ENCODE peak calls at places on chromosome 13, in five cellular contexts. J, T, Z, Q and U are unnamed samples.

GRCh38 chr13:74528751-74529513 is 394.7 kb upstream of the KLF12 start:
- DNase-seq in J (no peak), Z (no peak), T (no peak), Q (no peak), U (no peak)

GRCh38 chr13:96996097-96996496 is 1.8 kb upstream of the OXGR1 start:
- DNase-seq in T (no peak), Q (no peak), Z (no peak), J (no peak), U (no peak)

GRCh38 chr13:21243045-21243842 is 66.8 kb downstream of the MRPL57 start:
- DNase-seq in Q (peak), Z (no peak), T (no peak), J (peak), U (no peak)

GRCh38 chr13:49374585-49375290 is 69.1 kb downstream of the CAB39L start:
- DNase-seq in Z (no peak), J (no peak), T (peak), Q (no peak), U (no peak)

GRCh38 chr13:104143760-104144406 is 1077.7 kb upstream of the SLC10A2 start:
- DNase-seq in Q (no peak), J (no peak), T (no peak), Z (no peak), U (no peak)

GRCh38 chr13:73608157-73608516 is 526.1 kb downstream of the KLF12 start:
- DNase-seq in J (no peak), T (no peak), Q (no peak), Z (no peak), U (no peak)

GRCh38 chr13:42548731-42549554 is 25.0 kb upstream of the TNFSF11 start:
- DNase-seq in Z (no peak), Q (no peak), T (peak), J (peak), U (no peak)

GRCh38 chr13:107144432-107144831 is 576.5 kb upstream of the ARGLU1 start:
- DNase-seq in Q (no peak), J (no peak), Z (no peak), T (peak), U (no peak)

GRCh38 chr13:28503182-28503980 is 8.5 kb upstream of the FLT1 start:
- DNase-seq in Z (no peak), Q (no peak), T (no peak), J (no peak), U (no peak)

GRCh38 chr13:19967619-19968018 is 9.1 kb downstream of the ZMYM2 start:
- DNase-seq in Q (no peak), Z (no peak), J (no peak), T (no peak), U (no peak)

GRCh38 chr13:63048648-63049047 is 1633.0 kb upstream of the PCDH20 start:
- DNase-seq in Z (no peak), Q (no peak), J (no peak), T (peak), U (no peak)

GRCh38 chr13:47661076-47661475 is 340.0 kb downstream of the SUCLA2 start:
- DNase-seq in T (peak), J (no peak), Z (no peak), Q (no peak), U (no peak)

GRCh38 chr13:49693191-49693733 is 2.0 kb upstream of the EBPL start:
- DNase-seq in J (peak), T (peak), Z (no peak), Q (no peak), U (no peak)

GRCh38 chr13:110616103-110617101 is 1.1 kb downstream of the NAXD start:
- DNase-seq in J (peak), T (peak), Z (peak), Q (peak), U (no peak)

GRCh38 chr13:112055417-112056206 is 11.3 kb upstream of the SOX1 start:
- DNase-seq in Z (no peak), Q (no peak), T (no peak), J (no peak), U (no peak)

GRCh38 chr13:91308299-91308698 is 39.2 kb upstream of the MIR17HG start:
- DNase-seq in T (no peak), J (no peak), Q (no peak), Z (no peak), U (no peak)

GRCh38 chr13:113932060-113932459 is 41.8 kb downstream of the C13orf46 start:
- DNase-seq in Z (no peak), J (no peak), T (no peak), Q (no peak), U (no peak)

GRCh38 chr13:113927661-113928581 is 46.0 kb downstream of the C13orf46 start:
- DNase-seq in J (no peak), T (peak), Q (no peak), Z (peak), U (peak)

GRCh38 chr13:113928701-113929627 is 44.9 kb downstream of the C13orf46 start:
- DNase-seq in T (peak), Z (peak), J (no peak), Q (peak), U (peak)

GRCh38 chr13:113930711-113931637 is 42.9 kb downstream of the C13orf46 start:
- DNase-seq in Q (no peak), J (no peak), Z (no peak), T (no peak), U (peak)

DNA sequence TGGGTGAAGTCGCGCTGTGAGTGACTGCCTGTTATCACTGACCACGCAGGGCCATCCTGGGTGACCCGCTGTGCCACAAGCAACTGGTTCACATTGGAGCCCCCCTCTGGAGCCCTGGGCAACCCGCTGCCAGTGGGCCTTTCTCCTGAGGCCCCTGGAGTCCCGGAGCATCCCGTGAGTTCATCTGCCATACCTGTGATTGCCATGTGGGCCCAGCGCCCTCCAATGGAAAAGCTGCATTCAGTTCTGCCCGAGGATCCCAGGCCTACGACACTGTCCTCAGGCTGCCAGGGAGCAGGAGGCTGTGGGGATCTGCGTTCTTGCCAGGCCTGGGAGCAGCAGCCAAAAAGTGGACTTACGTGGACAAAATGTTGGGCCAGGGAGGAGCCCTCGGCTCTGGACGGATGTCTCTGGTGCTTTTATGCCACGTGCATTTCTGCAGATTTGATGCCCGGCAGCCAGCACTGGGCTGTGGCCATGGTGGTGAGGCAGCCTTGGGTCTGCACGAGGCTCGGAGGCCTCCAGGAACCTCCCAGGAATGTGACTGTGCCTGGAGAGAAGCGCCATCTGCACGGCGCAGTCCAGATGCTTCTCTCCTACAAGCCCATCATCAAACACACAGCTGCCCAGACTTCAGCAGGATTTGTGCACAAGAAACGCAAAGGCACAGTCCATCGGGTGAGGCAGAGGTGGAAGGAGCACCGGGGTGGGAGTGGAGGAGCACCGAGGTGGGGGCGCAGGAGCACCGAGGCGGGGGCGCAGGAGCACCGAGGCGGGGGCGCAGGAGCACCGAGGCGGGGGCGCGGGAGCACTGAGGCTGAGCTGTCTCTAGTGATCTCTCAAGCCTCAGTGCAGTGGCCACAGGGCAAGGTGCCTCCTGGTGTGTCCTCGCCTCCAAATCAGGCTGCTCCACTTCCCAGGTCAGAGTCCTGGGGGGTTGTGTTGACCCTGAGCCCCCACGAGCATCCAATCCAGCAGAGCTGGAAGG is 44.0 kb downstream of the C13orf46 start:
- DNase-seq in Z (no peak), T (no peak), Q (no peak), J (no peak), U (peak)
- H3K27ac ChIP-seq in Z (no peak), T (peak), Q (no peak), J (no peak), U (no peak)

DNA sequence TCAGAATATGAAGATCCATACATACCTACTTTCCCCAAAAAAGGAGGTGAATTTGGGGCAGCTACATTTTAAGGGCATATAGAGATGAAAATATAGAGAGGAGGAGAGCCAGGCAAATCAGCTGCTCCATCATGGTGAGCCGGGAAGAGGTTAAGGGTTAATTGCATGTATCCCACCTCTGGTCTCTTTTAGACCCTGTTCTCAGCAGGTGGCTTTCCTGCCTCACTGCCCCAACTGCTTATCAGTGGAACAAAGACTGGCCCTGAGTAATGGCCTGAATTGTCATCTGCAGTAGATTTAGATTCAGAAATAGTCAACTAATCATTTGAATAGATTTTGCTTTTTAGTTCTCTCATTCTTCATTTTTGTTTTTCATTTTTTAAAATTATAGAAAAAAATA is 206.6 kb downstream of the SPRY2 start:
- DNase-seq in Q (no peak), Z (no peak), T (no peak), J (no peak), U (no peak)
- H3K27ac ChIP-seq in Q (no peak), Z (peak), T (no peak), J (no peak), U (peak)

GRCh38 chr13:51278426-51279130 is 56.4 kb downstream of the FAM124A start:
- DNase-seq in Q (no peak), T (no peak), J (no peak), Z (no peak), U (no peak)

GRCh38 chr13:51280379-51280940 is 58.3 kb downstream of the FAM124A start:
- DNase-seq in Z (no peak), T (no peak), J (no peak), Q (no peak), U (no peak)

GRCh38 chr13:51275101-51275500 is 52.9 kb downstream of the FAM124A start:
- DNase-seq in Q (no peak), J (no peak), Z (no peak), T (no peak), U (no peak)

GRCh38 chr13:51277943-51278342 is 55.7 kb downstream of the FAM124A start:
- DNase-seq in J (no peak), T (no peak), Z (no peak), Q (no peak), U (no peak)

DNA sequence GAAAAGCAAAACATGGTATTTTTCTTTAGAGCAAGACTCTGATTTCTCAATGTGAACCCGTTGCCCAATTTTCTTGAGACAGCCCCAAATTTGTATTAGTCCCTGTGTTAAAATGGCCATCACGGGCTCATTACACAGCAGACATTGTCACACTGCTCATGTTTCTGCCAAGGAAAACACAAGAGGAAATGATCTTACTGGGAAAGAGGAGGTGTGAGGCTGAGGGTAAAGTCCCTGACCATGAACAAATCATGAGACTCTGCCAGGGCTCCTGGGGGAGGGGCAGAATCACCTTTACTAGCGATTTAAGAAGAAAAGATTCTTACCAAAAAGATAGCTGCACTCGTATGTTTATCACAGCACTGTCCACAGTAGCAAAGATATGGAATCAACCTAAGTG is 54.5 kb downstream of the FAM124A start:
- DNase-seq in Q (peak), T (no peak), Z (no peak), J (peak), U (no peak)
- H3K27ac ChIP-seq in Q (no peak), T (no peak), Z (no peak), J (no peak), U (no peak)

GRCh38 chr13:44189085-44189484 is 184.5 kb upstream of the SERP2 start:
- DNase-seq in Q (no peak), T (no peak), Z (no peak), J (no peak), U (no peak)

GRCh38 chr13:44188257-44188656 is 185.4 kb upstream of the SERP2 start:
- DNase-seq in Z (no peak), Q (no peak), T (peak), J (no peak), U (no peak)

GRCh38 chr13:44193731-44194130 is 179.9 kb upstream of the SERP2 start:
- DNase-seq in Q (no peak), Z (no peak), T (no peak), J (no peak), U (no peak)

GRCh38 chr13:44191103-44191502 is 182.5 kb upstream of the SERP2 start:
- DNase-seq in T (no peak), J (no peak), Z (no peak), Q (no peak), U (no peak)

DNA sequence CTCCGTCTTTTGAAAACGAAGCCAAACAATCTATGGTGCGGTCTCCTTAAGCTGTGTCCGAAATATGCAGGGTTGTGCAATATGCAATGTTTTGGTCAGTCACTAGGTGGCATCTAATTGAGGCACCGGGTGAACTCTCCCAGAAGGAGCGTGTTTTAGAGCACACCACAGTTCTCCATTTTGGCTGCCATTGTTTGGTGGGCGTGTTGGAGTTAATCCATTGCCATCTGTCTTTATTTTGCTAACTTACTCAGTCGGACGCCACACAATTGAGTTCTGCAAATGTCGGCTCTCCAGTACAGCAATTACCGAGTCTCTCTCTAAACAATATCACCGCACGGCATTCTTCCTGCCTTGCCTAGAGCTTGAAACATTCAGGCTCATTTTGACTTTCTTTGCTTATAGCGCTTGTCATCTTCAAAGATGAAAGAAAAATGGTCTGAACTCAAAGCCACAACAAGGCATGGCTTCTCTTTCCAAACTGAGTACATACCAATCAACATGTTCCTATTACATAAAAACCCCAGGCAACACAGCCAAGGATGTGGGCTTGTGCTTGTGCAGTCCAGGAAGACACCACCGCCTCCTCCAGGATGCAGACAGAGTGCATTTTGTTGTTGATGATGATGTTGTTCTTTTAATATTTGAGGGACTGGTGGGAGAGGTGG is 182.0 kb upstream of the SERP2 start:
- DNase-seq in Q (no peak), T (peak), Z (peak), J (peak), U (no peak)
- H3K27ac ChIP-seq in Q (no peak), T (no peak), Z (peak), J (no peak), U (peak)

DNA sequence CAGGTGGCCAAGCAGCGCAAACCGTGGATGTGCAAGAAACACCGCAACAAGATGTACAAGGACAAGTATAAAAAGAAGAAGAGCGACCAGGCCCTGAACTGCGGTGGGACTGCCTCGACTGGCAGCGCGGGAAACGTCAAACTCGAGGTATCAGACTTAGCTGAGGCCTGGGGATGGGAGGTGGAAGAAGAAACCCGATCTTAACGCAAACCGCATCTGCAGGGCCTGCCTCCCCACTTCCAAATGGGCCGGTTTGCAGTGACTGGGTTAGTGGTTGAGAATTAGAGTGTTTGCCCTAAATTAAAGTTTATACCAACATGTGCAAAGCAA is 754 bp downstream of the RFXAP start:
- DNase-seq in Q (no peak), J (peak), Z (no peak), T (peak), U (no peak)
- H3K27ac ChIP-seq in Q (no peak), J (no peak), Z (peak), T (peak), U (peak)

GRCh38 chr13:50894504-50894903 is 15.1 kb upstream of the RNASEH2B start:
- DNase-seq in T (no peak), Z (no peak), Q (no peak), J (peak), U (no peak)

GRCh38 chr13:50894042-50894441 is 15.5 kb upstream of the RNASEH2B start:
- DNase-seq in Q (no peak), T (no peak), J (no peak), Z (no peak), U (no peak)

GRCh38 chr13:50892162-50892944 is 17.2 kb upstream of the RNASEH2B start:
- DNase-seq in T (no peak), Q (no peak), Z (no peak), J (no peak), U (no peak)

GRCh38 chr13:50891206-50891605 is 18.4 kb upstream of the RNASEH2B start:
- DNase-seq in T (no peak), Z (no peak), Q (no peak), J (no peak), U (no peak)

GRCh38 chr13:50893211-50893852 is 16.3 kb upstream of the RNASEH2B start:
- DNase-seq in Z (no peak), Q (no peak), T (peak), J (peak), U (no peak)
- H3K27ac ChIP-seq in Z (no peak), Q (no peak), T (no peak), J (peak), U (peak)

GRCh38 chr13:77330009-77330471 is 3.1 kb upstream of the MYCBP2 start:
- DNase-seq in J (peak), Q (no peak), T (peak), Z (no peak), U (no peak)
- H3K27ac ChIP-seq in J (peak), Q (peak), T (peak), Z (peak), U (peak)